ENCODE peak calls at places on chromosomes 7 and 10, in ten cellular contexts. B is LoVo; Y is T-helper 1 cell; F is activated naive CD8-positive, alpha-beta T cell treated with anti-CD3 and anti-CD28 coated beads for 36 hours; O is RWPE1; W is amniotic stem cell; X is GF-D8; M is choroid plexus epithelial cell; H is AG20443; U is progenitor cell of endocrine pancreas. G is an unnamed sample.

GRCh38 chr7:143331179-143331825 is 15.4 kb downstream of the CLCN1 start:
- DNase-seq in O (peak), U (no peak), X (no peak), Y (no peak), M (peak), W (peak), F (no peak), H (peak), B (peak), G (peak)

GRCh38 chr7:134460000-134460399 is 1.1 kb upstream of the AKR1B1 start:
- DNase-seq in Y (no peak), U (no peak), W (no peak), H (no peak), X (no peak), F (no peak), O (no peak), M (peak), B (no peak), G (no peak)

GRCh38 chr10:14332895-14333294 is 2.2 kb upstream of the FRMD4A start:
- DNase-seq in H (no peak), W (no peak), B (no peak), Y (no peak), X (no peak), M (no peak), U (no peak), O (no peak), F (no peak), G (no peak)

GRCh38 chr7:29327455-29327854 is 132.9 kb downstream of the CHN2 start:
- DNase-seq in F (no peak), M (no peak), B (no peak), O (no peak), Y (no peak), U (no peak), X (no peak), W (no peak), H (no peak), G (no peak)

GRCh38 chr10:88092975-88093374 is 229.6 kb downstream of the PTEN start:
- DNase-seq in Y (peak), H (no peak), X (no peak), M (no peak), U (no peak), O (no peak), F (no peak), B (no peak), W (no peak), G (no peak)

GRCh38 chr10:93894516-93895378 is 969 bp downstream of the SLC35G1 start:
- DNase-seq in M (peak), O (peak), B (no peak), H (peak), F (no peak), X (no peak), W (no peak), Y (no peak), U (no peak), G (peak)

GRCh38 chr7:636396-636795 is 90.1 kb upstream of the DNAAF5 start:
- DNase-seq in W (peak), Y (peak), B (no peak), H (peak), F (no peak), M (peak), U (no peak), O (no peak), X (no peak), G (peak)

GRCh38 chr10:12949248-12949647 is 52.3 kb downstream of the CCDC3 start:
- DNase-seq in M (no peak), X (no peak), O (no peak), B (no peak), H (no peak), Y (no peak), F (no peak), W (no peak), U (no peak), G (no peak)

GRCh38 chr7:149714081-149714909 is 59.1 kb downstream of the ZNF467 start:
- DNase-seq in W (peak), X (no peak), B (no peak), U (peak), M (peak), O (peak), Y (peak), H (peak), F (peak), G (peak)

GRCh38 chr7:90387470-90388240 is 15.6 kb upstream of the CLDN12 start:
- DNase-seq in O (no peak), X (no peak), B (no peak), M (peak), U (no peak), Y (no peak), H (no peak), W (no peak), F (no peak), G (peak)

G was measured in fibroblast of the aortic adventitia.